ENCODE peak calls at places on chromosomes 1 and 21, in five cellular contexts. T is neural progenitor cell, D is RWPE1, J is GM13977, B is uterus. S is an unnamed sample.

GRCh38 chr1:16677552-16678423 is 11.0 kb upstream of the RNU1-3 start:
- DNase-seq in T (peak; percentile 65), D (peak; percentile 53), J (peak; percentile 25), B (peak; percentile 18), S (no peak)

GRCh38 chr1:180907313-180908055 is 5.2 kb upstream of the KIAA1614 start:
- DNase-seq in T (no peak), D (no peak), J (peak; percentile 4), B (no peak), S (no peak)

GRCh38 chr1:248752981-248753525 is 2.5 kb downstream of the LYPD8 start:
- DNase-seq in T (no peak), D (no peak), J (no peak), B (no peak), S (no peak)

GRCh38 chr1:108661030-108661609 is at the start of gene HENMT1:
- DNase-seq in T (peak; percentile 67), D (peak; percentile 48), J (peak; percentile 82), B (peak; percentile 63), S (no peak)

GRCh38 chr1:45516465-45516864 is 5.2 kb downstream of the PRDX1 start:
- DNase-seq in T (no peak), D (no peak), J (no peak), B (no peak), S (no peak)

GRCh38 chr1:184827600-184828368 is 73.1 kb upstream of the EDEM3 start:
- DNase-seq in T (no peak), D (peak; percentile 66), J (no peak), B (no peak), S (no peak)

GRCh38 chr1:38026592-38027200 is 14.2 kb downstream of the UTP11 start:
- DNase-seq in T (peak; percentile 80), D (peak; percentile 77), J (peak; percentile 58), B (no peak), S (no peak)

GRCh38 chr1:9860887-9861286 is 37.1 kb upstream of the CLSTN1 start:
- DNase-seq in T (no peak), D (no peak), J (no peak), B (no peak), S (no peak)

GRCh38 chr1:219318826-219319225 is 145.1 kb downstream of the LYPLAL1 start:
- DNase-seq in T (no peak), D (no peak), J (no peak), B (no peak), S (no peak)

GRCh38 chr1:201546093-201546492 is 7.2 kb downstream of the NAV1 start:
- DNase-seq in T (peak; percentile 50), D (no peak), J (no peak), B (no peak), S (no peak)

GRCh38 chr1:49765034-49765433 is 258.7 kb downstream of the AGBL4 start:
- DNase-seq in T (no peak), D (no peak), J (no peak), B (no peak), S (no peak)

GRCh38 chr1:117824612-117825011 is 104.8 kb downstream of the GDAP2 start:
- DNase-seq in T (no peak), D (no peak), J (no peak), B (no peak), S (no peak)

GRCh38 chr1:9281071-9281827 is 11.4 kb upstream of the SPSB1 start:
- DNase-seq in T (no peak), D (no peak), J (no peak), B (no peak), S (no peak)

GRCh38 chr1:215113776-215114153 is 31.2 kb downstream of the KCNK2 start:
- DNase-seq in T (no peak), D (no peak), J (no peak), B (no peak), S (no peak)

GRCh38 chr21:42039911-42040351 is 29.8 kb upstream of the ZBTB21 start:
- DNase-seq in T (peak; percentile 39), D (no peak), J (no peak), B (peak; percentile 53), S (no peak)

GRCh38 chr1:31374511-31375196 is 1.8 kb upstream of the FABP3 start:
- DNase-seq in T (no peak), D (no peak), J (no peak), B (peak; percentile 79), S (no peak)

GRCh38 chr1:162033445-162033844 is 9.8 kb upstream of the OLFML2B start:
- DNase-seq in T (no peak), D (no peak), J (no peak), B (no peak), S (no peak)

GRCh38 chr1:4513326-4514114 is 140.9 kb upstream of the AJAP1 start:
- DNase-seq in T (no peak), D (no peak), J (no peak), B (no peak), S (no peak)

GRCh38 chr1:155081472-155082300 is 3.0 kb downstream of the EFNA3 start:
- DNase-seq in T (peak; percentile 57), D (no peak), J (no peak), B (no peak), S (no peak)

GRCh38 chr1:211829343-211830054 is 1.1 kb downstream of the LPGAT1 start:
- DNase-seq in T (peak; percentile 31), D (peak; percentile 13), J (no peak), B (peak; percentile 18), S (no peak)

DNA sequence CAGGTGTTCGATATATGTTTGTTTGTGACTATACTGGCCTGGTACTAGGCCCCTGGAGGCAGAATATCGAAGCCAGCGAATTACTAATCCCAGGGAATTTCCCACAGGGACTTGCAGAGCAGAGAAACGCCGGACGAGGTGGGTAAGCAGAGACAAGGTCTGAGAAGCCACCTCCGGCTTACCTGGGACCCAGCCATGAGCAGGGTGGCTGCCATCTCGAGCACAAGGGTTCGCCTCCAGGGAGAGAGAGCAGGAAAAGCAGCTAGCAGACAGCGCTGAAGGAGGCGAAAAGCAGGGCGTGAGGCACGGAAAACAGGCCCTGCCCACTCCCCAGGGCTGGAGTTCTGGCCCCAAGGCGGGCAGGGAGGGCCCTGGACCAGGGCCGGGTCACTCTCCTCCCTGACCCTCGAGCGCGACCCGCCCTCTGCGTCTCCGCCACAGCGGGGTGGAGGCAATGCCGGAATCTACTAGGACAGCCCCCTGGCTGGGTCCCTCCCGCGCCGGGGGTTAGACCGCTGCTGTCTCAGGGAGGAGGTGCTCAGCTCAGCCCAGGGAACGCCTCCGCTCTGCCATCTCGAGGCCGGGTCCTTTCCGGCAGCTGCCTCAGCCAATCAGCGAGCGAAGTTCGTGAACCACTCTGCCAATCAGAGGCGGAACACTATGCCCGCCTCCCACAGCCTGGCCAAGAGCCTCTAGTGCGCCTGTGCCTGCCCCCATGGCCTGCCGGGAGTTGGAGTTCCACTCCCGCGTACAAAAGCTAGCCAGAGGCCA is 1.7 kb downstream of the ZNF436 start:
- DNase-seq in T (peak; percentile 100), D (peak; percentile 99), J (peak; percentile 98), B (peak; percentile 98), S (peak; percentile 94)
- TF ChIP-seq CTCF in T (no peak), D (no peak), J (no peak), B (no peak), S (no peak)

GRCh38 chr1:101996830-101997485 is at the start of gene OLFM3:
- DNase-seq in T (peak; percentile 94), D (peak; percentile 24), J (peak; percentile 18), B (no peak), S (no peak)
- TF ChIP-seq CTCF in T (peak; percentile 14), D (no peak), J (no peak), B (no peak), S (no peak)

DNA sequence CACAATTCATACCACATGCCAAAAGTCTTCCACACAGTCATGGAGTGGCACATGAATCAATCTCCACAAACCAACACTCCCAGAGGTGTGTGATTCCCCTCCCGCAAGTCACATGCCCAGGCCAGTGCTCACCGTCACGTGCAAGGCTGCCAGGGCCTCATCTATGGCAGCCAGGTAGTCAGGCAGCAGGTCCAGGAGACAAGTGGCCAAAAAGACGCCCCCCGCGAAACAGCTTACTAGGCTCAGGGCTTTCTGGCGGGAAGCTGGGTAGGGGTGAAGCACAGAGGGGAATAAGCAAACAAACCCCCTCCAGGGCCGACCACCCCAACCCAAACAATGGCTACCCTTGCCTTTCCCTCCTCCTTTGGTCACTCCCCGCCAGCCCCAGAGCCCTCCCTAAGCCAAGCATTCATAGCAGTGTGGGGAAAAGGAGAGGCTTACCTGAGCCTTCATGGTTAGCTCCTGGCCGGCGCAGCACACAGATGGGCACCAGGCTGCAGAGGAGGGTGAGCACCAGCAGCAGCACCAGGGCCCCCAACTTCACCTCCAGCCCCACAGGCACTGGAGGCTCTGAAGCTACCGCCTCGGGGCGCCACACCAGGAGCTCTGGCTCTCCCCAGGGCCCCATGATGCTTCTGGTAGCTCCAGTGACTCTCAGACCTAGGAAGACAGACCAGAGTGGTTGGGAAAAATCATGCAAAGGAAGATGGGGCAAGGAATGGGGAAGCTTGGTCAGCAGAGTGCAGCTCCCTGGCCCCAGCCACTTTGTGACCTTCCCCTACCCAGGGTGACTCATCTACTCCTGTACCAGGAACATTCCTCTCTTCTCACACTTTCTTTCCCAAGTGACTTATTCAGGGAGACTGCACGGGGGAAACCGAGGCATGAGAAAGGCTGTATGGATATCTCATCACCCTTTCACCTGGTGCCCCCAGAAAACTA is 978 bp downstream of the SLC39A1 start:
- DNase-seq in T (no peak), D (no peak), J (no peak), B (peak; percentile 37), S (no peak)
- TF ChIP-seq CTCF in T (no peak), D (no peak), J (peak; percentile 18), B (no peak), S (no peak)

GRCh38 chr1:6490181-6491075 is 1.0 kb downstream of the PLEKHG5 start:
- DNase-seq in T (peak; percentile 90), D (peak; percentile 71), J (peak; percentile 83), B (peak; percentile 40), S (peak; percentile 35)
- TF ChIP-seq CTCF in T (peak; percentile 19), D (peak; percentile 68), J (no peak), B (no peak), S (no peak)

DNA sequence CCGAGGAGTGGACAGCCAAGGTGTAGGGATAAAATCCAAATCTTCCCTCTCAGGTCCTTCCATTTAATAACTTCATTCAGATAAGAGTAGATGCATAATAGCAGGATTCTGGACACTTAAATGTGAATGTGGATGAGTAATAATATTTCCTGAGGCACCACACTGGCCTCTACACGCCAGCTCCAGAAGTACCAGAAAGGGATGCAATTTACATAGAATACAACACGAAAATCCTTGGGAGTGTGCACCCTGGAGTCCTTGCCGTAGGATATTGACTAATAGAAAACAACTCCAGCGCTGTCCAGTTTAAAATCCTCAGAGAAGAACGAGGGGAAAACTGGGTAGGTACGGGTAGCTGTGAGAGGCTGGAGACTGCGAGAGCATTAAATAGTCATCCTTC is 6.9 kb downstream of the PLXNA2 start:
- DNase-seq in T (no peak), D (peak; percentile 41), J (no peak), B (no peak), S (no peak)
- TF ChIP-seq CTCF in T (no peak), D (no peak), J (no peak), B (no peak), S (no peak)